ENCODE peak calls at places on chromosomes 16 and 17, in nine cellular contexts. W is activated naive CD4-positive, alpha-beta T cell treated with anti-CD3 and anti-CD28 coated beads, Interleukin-2, amount 50 U/mL, for 16 hours; T is uterus; Q is activated CD4-positive, alpha-beta T cell treated with anti-CD3 and anti-CD28 coated beads, Interleukin-2, amount 10 ng/mL, durations not matched to agents 7 days and 5 days; H is T-cell; B is BJ; K is PC-9; V is germinal center; G is neural crest cell. E is an unnamed sample.

GRCh38 chr17:50260501-50260911 is 13.8 kb upstream of the TMEM92 start:
- DNase-seq in W (no peak), T (peak; percentile 27), Q (no peak), H (no peak), B (no peak), K (no peak), V (no peak), G (no peak), E (no peak)

GRCh38 chr17:71792966-71793365 is 327.9 kb upstream of the SOX9 start:
- DNase-seq in W (no peak), T (no peak), Q (no peak), H (no peak), B (no peak), K (peak; percentile 55), V (no peak), G (no peak), E (peak; percentile 95)

GRCh38 chr16:13306153-13306552 is 404.8 kb downstream of the SHISA9 start:
- DNase-seq in W (no peak), T (no peak), Q (no peak), H (no peak), B (no peak), K (peak; percentile 46), V (no peak), G (no peak), E (no peak)

GRCh38 chr16:31874354-31875111 is 926 bp downstream of the ZNF267 start:
- DNase-seq in W (no peak), T (no peak), Q (peak; percentile 36), H (no peak), B (no peak), K (peak; percentile 71), V (peak; percentile 67), G (no peak), E (peak; percentile 50)

GRCh38 chr17:61463068-61463980 is 11.1 kb downstream of the TBX4 start:
- DNase-seq in W (no peak), T (no peak), Q (no peak), H (no peak), B (no peak), K (no peak), V (no peak), G (no peak), E (no peak)

GRCh38 chr17:3687949-3688614 is 7.9 kb downstream of the P2RX5 start:
- DNase-seq in W (no peak), T (no peak), Q (no peak), H (no peak), B (no peak), K (no peak), V (peak; percentile 60), G (no peak), E (no peak)

GRCh38 chr16:28042856-28043255 is 20.7 kb downstream of the GSG1L start:
- DNase-seq in W (no peak), T (no peak), Q (no peak), H (no peak), B (no peak), K (no peak), V (no peak), G (no peak), E (no peak)

GRCh38 chr16:56275076-56275475 is 83.8 kb downstream of the GNAO1 start:
- DNase-seq in W (no peak), T (no peak), Q (no peak), H (no peak), B (no peak), K (no peak), V (no peak), G (no peak), E (no peak)

GRCh38 chr16:8720080-8720966 is 45.9 kb downstream of the ABAT start:
- DNase-seq in W (no peak), T (no peak), Q (no peak), H (no peak), B (no peak), K (no peak), V (no peak), G (peak; percentile 73), E (no peak)

GRCh38 chr17:65489413-65490170 is 71.9 kb downstream of the AXIN2 start:
- DNase-seq in W (no peak), T (no peak), Q (no peak), H (no peak), B (no peak), K (no peak), V (no peak), G (no peak), E (no peak)

GRCh38 chr17:73514146-73514863 is 129.9 kb downstream of the SDK2 start:
- DNase-seq in W (no peak), T (no peak), Q (no peak), H (no peak), B (no peak), K (no peak), V (no peak), G (peak; percentile 46), E (no peak)

GRCh38 chr16:4836727-4837126 is 10.4 kb downstream of the GLYR1 start:
- DNase-seq in W (no peak), T (no peak), Q (no peak), H (no peak), B (no peak), K (no peak), V (no peak), G (no peak), E (no peak)

GRCh38 chr17:32780721-32781120 is 96.2 kb downstream of the MYO1D start:
- DNase-seq in W (no peak), T (no peak), Q (no peak), H (no peak), B (no peak), K (no peak), V (no peak), G (no peak), E (no peak)

GRCh38 chr17:73657473-73658116 is 13.3 kb upstream of the SDK2 start:
- DNase-seq in W (peak; percentile 24), T (no peak), Q (peak; percentile 15), H (no peak), B (no peak), K (no peak), V (no peak), G (peak; percentile 63), E (peak; percentile 67)

GRCh38 chr16:12802661-12803060 is 1.0 kb downstream of the CPPED1 start:
- DNase-seq in W (no peak), T (no peak), Q (no peak), H (no peak), B (no peak), K (peak; percentile 38), V (peak; percentile 17), G (no peak), E (no peak)

E was measured in PC-3.